ENCODE peak calls at places on chromosomes 16 and 17, in six cellular contexts. One of them, this sample, is unnamed. For H3K4me1, the result is how much of the 10 kb centered on the place peaks cover.

GRCh38 chr16:88131966-88132365 is 180.7 kb downstream of the BANP start:
- DNase-seq in tibial nerve: no peak
- DNase-seq in uterus: no peak
- DNase-seq in CD8-positive, alpha-beta T cell: no peak
- DNase-seq in mammary epithelial cell: no peak
- DNase-seq in psoas muscle: no peak
- DNase-seq in this sample: peak

GRCh38 chr17:2924211-2924610 is 128.0 kb downstream of the RAP1GAP2 start:
- DNase-seq in tibial nerve: no peak
- DNase-seq in uterus: no peak
- DNase-seq in CD8-positive, alpha-beta T cell: no peak
- DNase-seq in mammary epithelial cell: peak
- DNase-seq in psoas muscle: no peak
- DNase-seq in this sample: no peak

GRCh38 chr17:44067547-44067945 is 1.1 kb upstream of the LSM12 start:
- DNase-seq in tibial nerve: no peak
- DNase-seq in uterus: no peak
- DNase-seq in CD8-positive, alpha-beta T cell: no peak
- DNase-seq in mammary epithelial cell: no peak
- DNase-seq in psoas muscle: no peak
- DNase-seq in this sample: no peak

GRCh38 chr17:8941980-8942617 is 23.4 kb downstream of the PIK3R5 start:
- DNase-seq in tibial nerve: no peak
- DNase-seq in uterus: no peak
- DNase-seq in CD8-positive, alpha-beta T cell: peak
- DNase-seq in mammary epithelial cell: no peak
- DNase-seq in psoas muscle: no peak
- DNase-seq in this sample: no peak

GRCh38 chr17:78272181-78272913 is 40.9 kb downstream of the TMEM235 start:
- DNase-seq in tibial nerve: no peak
- DNase-seq in uterus: no peak
- DNase-seq in CD8-positive, alpha-beta T cell: peak
- DNase-seq in mammary epithelial cell: peak
- DNase-seq in psoas muscle: no peak
- DNase-seq in this sample: no peak

GRCh38 chr17:16455997-16456769 is 35.8 kb downstream of the LRRC75A start:
- DNase-seq in tibial nerve: no peak
- DNase-seq in uterus: no peak
- DNase-seq in CD8-positive, alpha-beta T cell: no peak
- DNase-seq in mammary epithelial cell: no peak
- DNase-seq in psoas muscle: no peak
- DNase-seq in this sample: no peak

GRCh38 chr17:73430165-73430680 is 118.4 kb upstream of the CDC42EP4 start:
- DNase-seq in tibial nerve: no peak
- DNase-seq in uterus: no peak
- DNase-seq in CD8-positive, alpha-beta T cell: no peak
- DNase-seq in mammary epithelial cell: no peak
- DNase-seq in psoas muscle: no peak
- DNase-seq in this sample: no peak

GRCh38 chr16:2829501-2830354 is at the start of gene ZG16B:
- DNase-seq in tibial nerve: no peak
- DNase-seq in uterus: no peak
- DNase-seq in CD8-positive, alpha-beta T cell: no peak
- DNase-seq in mammary epithelial cell: peak
- DNase-seq in psoas muscle: peak
- DNase-seq in this sample: peak

GRCh38 chr17:59333845-59334244 is 2.4 kb downstream of the YPEL2 start:
- DNase-seq in tibial nerve: no peak
- DNase-seq in uterus: no peak
- DNase-seq in CD8-positive, alpha-beta T cell: no peak
- DNase-seq in mammary epithelial cell: no peak
- DNase-seq in psoas muscle: no peak
- DNase-seq in this sample: no peak

GRCh38 chr17:33779399-33779697 is 475.7 kb upstream of the CCL2 start:
- DNase-seq in tibial nerve: no peak
- DNase-seq in uterus: no peak
- DNase-seq in CD8-positive, alpha-beta T cell: no peak
- DNase-seq in mammary epithelial cell: no peak
- DNase-seq in psoas muscle: no peak
- DNase-seq in this sample: no peak

GRCh38 chr16:86640265-86640843 is 62.0 kb downstream of the FOXL1 start:
- DNase-seq in tibial nerve: no peak
- DNase-seq in uterus: no peak
- DNase-seq in CD8-positive, alpha-beta T cell: no peak
- DNase-seq in mammary epithelial cell: no peak
- DNase-seq in psoas muscle: no peak
- DNase-seq in this sample: peak

DNA sequence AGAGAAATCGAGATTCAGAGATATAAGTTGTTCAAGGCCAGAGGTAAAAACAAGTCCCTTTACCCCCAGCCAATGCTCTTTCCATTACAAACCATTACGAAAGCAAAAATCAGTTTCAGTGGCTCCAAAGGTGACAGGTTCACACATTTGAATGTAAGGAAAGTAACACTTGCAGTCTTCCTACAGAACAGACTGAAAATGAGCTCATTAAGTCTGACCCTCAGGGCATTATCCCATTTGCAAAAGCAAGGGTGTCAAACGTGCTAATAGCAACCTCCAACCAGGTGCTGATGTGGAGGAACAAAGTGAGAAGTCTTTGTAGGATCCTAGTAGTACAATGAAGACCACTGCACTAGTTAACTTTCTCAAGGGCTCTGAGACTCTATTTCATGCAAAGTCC is 65.2 kb downstream of the XPO6 start:
- DNase-seq in tibial nerve: no peak
- DNase-seq in uterus: no peak
- DNase-seq in CD8-positive, alpha-beta T cell: no peak
- DNase-seq in mammary epithelial cell: no peak
- DNase-seq in psoas muscle: no peak
- DNase-seq in this sample: no peak
- H3K4me1 ChIP-seq in tibial nerve: under half
- H3K4me1 ChIP-seq in uterus: under half
- H3K4me1 ChIP-seq in CD8-positive, alpha-beta T cell: half or more
- H3K4me1 ChIP-seq in mammary epithelial cell: under half
- H3K4me1 ChIP-seq in psoas muscle: under half
- H3K4me1 ChIP-seq in this sample: under half

GRCh38 chr16:66841366-66841765 is 2.8 kb upstream of the CA7 start:
- DNase-seq in tibial nerve: no peak
- DNase-seq in uterus: no peak
- DNase-seq in CD8-positive, alpha-beta T cell: no peak
- DNase-seq in mammary epithelial cell: no peak
- DNase-seq in psoas muscle: no peak
- DNase-seq in this sample: no peak

GRCh38 chr16:66844342-66845079 is at the start of gene CA7:
- DNase-seq in tibial nerve: no peak
- DNase-seq in uterus: no peak
- DNase-seq in CD8-positive, alpha-beta T cell: no peak
- DNase-seq in mammary epithelial cell: no peak
- DNase-seq in psoas muscle: no peak
- DNase-seq in this sample: no peak

GRCh38 chr16:66844009-66844341 is 239 bp upstream of the CA7 start:
- DNase-seq in tibial nerve: no peak
- DNase-seq in uterus: no peak
- DNase-seq in CD8-positive, alpha-beta T cell: no peak
- DNase-seq in mammary epithelial cell: no peak
- DNase-seq in psoas muscle: no peak
- DNase-seq in this sample: no peak

GRCh38 chr16:66842765-66843164 is 1.4 kb upstream of the CA7 start:
- DNase-seq in tibial nerve: no peak
- DNase-seq in uterus: no peak
- DNase-seq in CD8-positive, alpha-beta T cell: no peak
- DNase-seq in mammary epithelial cell: peak
- DNase-seq in psoas muscle: no peak
- DNase-seq in this sample: no peak

DNA sequence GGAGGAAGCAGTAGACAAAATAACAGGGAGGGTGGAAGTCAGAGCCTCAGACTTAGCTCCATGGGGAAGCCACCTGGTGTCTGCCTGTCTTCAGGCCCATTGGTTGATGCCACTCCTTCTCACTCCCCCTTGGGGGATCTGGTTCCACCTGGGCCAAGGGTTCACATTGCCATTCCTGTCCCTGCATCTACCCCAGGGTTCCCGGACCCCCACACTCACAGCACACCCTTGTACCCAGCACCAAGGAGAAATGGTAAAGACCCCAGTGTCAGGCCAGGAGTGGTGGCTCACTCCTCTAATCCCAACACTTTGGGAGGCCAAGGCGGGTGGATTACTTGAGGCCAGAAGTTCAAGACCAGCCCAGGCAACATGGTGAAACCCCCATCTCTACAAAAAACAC is 1.0 kb upstream of the CA7 start:
- DNase-seq in tibial nerve: no peak
- DNase-seq in uterus: no peak
- DNase-seq in CD8-positive, alpha-beta T cell: no peak
- DNase-seq in mammary epithelial cell: no peak
- DNase-seq in psoas muscle: no peak
- DNase-seq in this sample: no peak
- H3K27ac ChIP-seq in tibial nerve: no peak
- H3K27ac ChIP-seq in uterus: no peak
- H3K27ac ChIP-seq in CD8-positive, alpha-beta T cell: no peak
- H3K27ac ChIP-seq in mammary epithelial cell: no peak
- H3K27ac ChIP-seq in psoas muscle: no peak
- H3K27ac ChIP-seq in this sample: no peak

GRCh38 chr16:50276128-50276444 is 9.7 kb downstream of the ADCY7 start:
- DNase-seq in tibial nerve: no peak
- DNase-seq in uterus: no peak
- DNase-seq in CD8-positive, alpha-beta T cell: no peak
- DNase-seq in mammary epithelial cell: no peak
- DNase-seq in psoas muscle: no peak
- DNase-seq in this sample: peak

GRCh38 chr16:50275428-50276127 is 9.2 kb downstream of the ADCY7 start:
- DNase-seq in tibial nerve: no peak
- DNase-seq in uterus: no peak
- DNase-seq in CD8-positive, alpha-beta T cell: no peak
- DNase-seq in mammary epithelial cell: no peak
- DNase-seq in psoas muscle: peak
- DNase-seq in this sample: no peak

GRCh38 chr16:50273888-50274770 is 7.8 kb downstream of the ADCY7 start:
- DNase-seq in tibial nerve: no peak
- DNase-seq in uterus: no peak
- DNase-seq in CD8-positive, alpha-beta T cell: peak
- DNase-seq in mammary epithelial cell: no peak
- DNase-seq in psoas muscle: peak
- DNase-seq in this sample: peak

GRCh38 chr16:50273382-50273690 is 7.0 kb downstream of the ADCY7 start:
- DNase-seq in tibial nerve: no peak
- DNase-seq in uterus: no peak
- DNase-seq in CD8-positive, alpha-beta T cell: no peak
- DNase-seq in mammary epithelial cell: no peak
- DNase-seq in psoas muscle: peak
- DNase-seq in this sample: peak

GRCh38 chr16:50274771-50275415 is 8.5 kb downstream of the ADCY7 start:
- DNase-seq in tibial nerve: no peak
- DNase-seq in uterus: no peak
- DNase-seq in CD8-positive, alpha-beta T cell: no peak
- DNase-seq in mammary epithelial cell: no peak
- DNase-seq in psoas muscle: peak
- DNase-seq in this sample: peak
- TF ChIP-seq CTCF in tibial nerve: no peak
- TF ChIP-seq CTCF in uterus: no peak
- TF ChIP-seq CTCF in CD8-positive, alpha-beta T cell: no peak
- TF ChIP-seq CTCF in mammary epithelial cell: no peak
- TF ChIP-seq CTCF in psoas muscle: no peak
- TF ChIP-seq CTCF in this sample: no peak

GRCh38 chr17:10094806-10095205 is 103.6 kb downstream of the GAS7 start:
- DNase-seq in tibial nerve: no peak
- DNase-seq in uterus: peak
- DNase-seq in CD8-positive, alpha-beta T cell: no peak
- DNase-seq in mammary epithelial cell: no peak
- DNase-seq in psoas muscle: no peak
- DNase-seq in this sample: no peak
- H3K4me1 ChIP-seq in tibial nerve: under half
- H3K4me1 ChIP-seq in uterus: under half
- H3K4me1 ChIP-seq in CD8-positive, alpha-beta T cell: under half
- H3K4me1 ChIP-seq in mammary epithelial cell: under half
- H3K4me1 ChIP-seq in psoas muscle: under half
- H3K4me1 ChIP-seq in this sample: under half

DNA sequence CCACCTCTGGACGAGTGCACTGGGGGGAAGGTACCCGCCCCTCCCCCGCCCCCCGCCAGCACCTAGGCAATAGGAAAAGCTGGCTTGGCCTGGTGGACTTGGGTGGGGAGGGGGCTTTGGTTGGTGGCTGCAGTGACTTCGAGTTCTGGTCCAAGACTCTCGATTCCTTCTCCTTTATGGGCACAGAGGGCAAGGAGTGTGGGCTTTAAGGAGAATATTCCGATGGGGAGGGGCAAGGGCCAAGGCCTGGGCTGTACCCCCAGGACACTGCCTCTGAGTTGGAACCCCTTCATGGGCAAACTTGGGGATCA is 409 bp downstream of the ACSF2 start:
- DNase-seq in tibial nerve: no peak
- DNase-seq in uterus: no peak
- DNase-seq in CD8-positive, alpha-beta T cell: no peak
- DNase-seq in mammary epithelial cell: no peak
- DNase-seq in psoas muscle: no peak
- DNase-seq in this sample: no peak
- H3K27ac ChIP-seq in tibial nerve: peak
- H3K27ac ChIP-seq in uterus: peak
- H3K27ac ChIP-seq in CD8-positive, alpha-beta T cell: peak
- H3K27ac ChIP-seq in mammary epithelial cell: peak
- H3K27ac ChIP-seq in psoas muscle: peak
- H3K27ac ChIP-seq in this sample: peak

DNA sequence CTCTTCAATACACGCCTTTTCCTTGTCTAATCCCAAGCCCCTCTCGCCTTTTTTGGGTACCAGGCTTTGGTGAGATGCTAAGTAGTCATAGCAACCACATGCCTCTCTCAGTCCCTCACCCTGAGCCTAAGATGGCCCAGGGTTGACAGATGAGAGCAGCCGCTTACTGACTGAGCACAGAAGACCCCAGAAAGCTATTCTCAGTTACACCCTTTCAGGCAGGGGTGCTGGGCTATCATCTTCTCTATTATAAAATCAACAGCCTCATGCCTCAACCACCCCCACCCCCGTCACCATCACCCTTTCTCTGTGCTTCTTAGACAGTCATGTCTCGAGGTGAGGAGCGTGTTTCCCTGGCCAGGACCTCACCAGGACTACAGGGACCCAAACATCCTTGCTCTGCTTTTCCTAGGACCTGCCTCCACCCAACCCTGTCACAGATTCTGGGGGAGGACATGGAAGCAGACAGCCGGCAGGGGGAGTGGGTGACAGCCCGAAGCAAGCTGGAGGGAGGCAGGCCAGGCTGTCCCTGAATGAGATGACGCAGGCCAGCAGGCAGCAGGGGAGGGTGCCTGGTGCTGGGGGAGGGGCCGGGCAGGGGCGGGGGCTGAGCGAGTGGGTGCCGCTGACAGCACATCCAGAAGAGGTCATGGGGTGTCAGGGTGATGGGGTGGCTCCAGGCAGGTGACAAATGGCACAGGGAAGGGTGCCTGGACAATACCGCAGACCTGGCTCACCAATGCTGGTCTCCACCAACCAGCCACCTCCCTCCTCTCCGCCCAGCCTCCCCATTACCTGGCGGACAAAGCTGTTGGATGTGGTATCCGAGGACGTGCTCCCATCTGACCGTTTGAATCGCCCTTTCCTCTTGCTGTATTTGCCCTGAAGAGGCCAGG is 3.1 kb downstream of the CACNB1 start:
- DNase-seq in tibial nerve: no peak
- DNase-seq in uterus: peak
- DNase-seq in CD8-positive, alpha-beta T cell: no peak
- DNase-seq in mammary epithelial cell: no peak
- DNase-seq in psoas muscle: peak
- DNase-seq in this sample: no peak
- TF ChIP-seq CTCF in tibial nerve: peak
- TF ChIP-seq CTCF in uterus: peak
- TF ChIP-seq CTCF in CD8-positive, alpha-beta T cell: no peak
- TF ChIP-seq CTCF in mammary epithelial cell: no peak
- TF ChIP-seq CTCF in psoas muscle: peak
- TF ChIP-seq CTCF in this sample: no peak